ENCODE peak calls at places on chromosome 20, in six cellular contexts. J is A549, M is ovary, X is spleen, R is stomach, S is heart left ventricle. D is an unnamed sample.

GRCh38 chr20:60137657-60138245 is 179.5 kb downstream of the CDH26 start:
- DNase-seq in M (no peak), J (peak; percentile 23), X (no peak), S (no peak), R (no peak), D (no peak)

GRCh38 chr20:46348231-46348803 is 40.0 kb upstream of the CDH22 start:
- DNase-seq in S (no peak), X (no peak), J (peak; percentile 29), R (no peak), M (peak; percentile 46), D (no peak)

GRCh38 chr20:20174089-20174835 is 121.9 kb downstream of the CFAP61 start:
- DNase-seq in S (no peak), M (no peak), R (no peak), X (no peak), J (no peak), D (no peak)

GRCh38 chr20:62944184-62944583 is 6.2 kb downstream of the GID8 start:
- DNase-seq in J (no peak), R (no peak), X (peak; percentile 28), S (no peak), M (no peak), D (no peak)

GRCh38 chr20:62832212-62832922 is 15.5 kb downstream of the COL9A3 start:
- DNase-seq in X (peak; percentile 84), J (no peak), R (peak; percentile 81), M (no peak), S (peak; percentile 73), D (peak; percentile 92)

GRCh38 chr20:8454137-8454712 is 322.2 kb downstream of the PLCB1 start:
- DNase-seq in X (no peak), R (no peak), J (peak; percentile 60), S (no peak), M (no peak), D (no peak)

GRCh38 chr20:41367393-41367695 is 726 bp upstream of the EMILIN3 start:
- DNase-seq in X (no peak), R (no peak), J (no peak), M (no peak), S (no peak), D (no peak)

GRCh38 chr20:32439132-32439829 is 81.2 kb downstream of the ASXL1 start:
- DNase-seq in J (no peak), X (no peak), S (no peak), M (no peak), R (no peak), D (peak; percentile 72)

GRCh38 chr20:62772618-62772993 is 23.7 kb upstream of the MRGBP start:
- DNase-seq in X (no peak), S (no peak), J (no peak), M (no peak), R (no peak), D (no peak)

GRCh38 chr20:44966030-44966961 is at the start of gene STK4:
- DNase-seq in S (peak; percentile 97), R (peak; percentile 95), J (peak; percentile 95), M (peak; percentile 91), X (peak; percentile 99), D (peak; percentile 98)

GRCh38 chr20:35660122-35660937 is 4.4 kb downstream of the CPNE1 start:
- DNase-seq in J (no peak), M (no peak), X (no peak), R (no peak), S (no peak), D (no peak)

GRCh38 chr20:15475483-15475882 is 1097.8 kb downstream of the KIF16B start:
- DNase-seq in X (peak; percentile 76), M (no peak), S (peak; percentile 66), J (no peak), R (peak; percentile 43), D (no peak)

GRCh38 chr20:29497261-29497671 is 1760.2 kb upstream of the DEFB115 start:
- DNase-seq in S (peak; percentile 65), R (no peak), M (no peak), J (no peak), X (peak; percentile 74), D (no peak)

GRCh38 chr20:52937701-52938100 is 34.5 kb upstream of the TSHZ2 start:
- DNase-seq in X (no peak), S (no peak), J (peak; percentile 23), R (no peak), M (no peak), D (no peak)

GRCh38 chr20:16518068-16518783 is 55.0 kb downstream of the KIF16B start:
- DNase-seq in S (no peak), M (no peak), J (peak; percentile 69), X (no peak), R (peak; percentile 52), D (no peak)

GRCh38 chr20:59566631-59567524 is 37.5 kb upstream of the PHACTR3 start:
- DNase-seq in J (no peak), R (peak; percentile 16), X (peak; percentile 66), M (no peak), S (no peak), D (no peak)

GRCh38 chr20:44504402-44505309 is 17.2 kb downstream of the SERINC3 start:
- DNase-seq in X (no peak), R (no peak), J (no peak), M (no peak), S (no peak), D (no peak)

GRCh38 chr20:19004975-19005374 is 191.4 kb downstream of the SCP2D1 start:
- DNase-seq in M (no peak), R (no peak), J (no peak), S (no peak), X (no peak), D (no peak)

GRCh38 chr20:56409946-56410345 is 2.1 kb upstream of the CASS4 start:
- DNase-seq in S (no peak), M (peak; percentile 28), J (no peak), R (no peak), X (no peak), D (no peak)

GRCh38 chr20:32045999-32046398 is 6.0 kb upstream of the HCK start:
- DNase-seq in M (no peak), X (no peak), J (no peak), R (no peak), S (no peak), D (peak; percentile 13)

GRCh38 chr20:57043669-57044268 is 222.7 kb downstream of the BMP7 start:
- DNase-seq in J (no peak), X (no peak), M (no peak), S (no peak), R (no peak), D (no peak)

GRCh38 chr20:36454664-36455427 is 86.5 kb upstream of the MYL9 start:
- DNase-seq in S (no peak), X (peak; percentile 70), J (no peak), R (peak; percentile 45), M (no peak), D (no peak)

GRCh38 chr20:52975024-52975732 is 3.0 kb downstream of the TSHZ2 start:
- DNase-seq in S (no peak), J (no peak), X (no peak), R (peak; percentile 48), M (peak; percentile 47), D (no peak)

GRCh38 chr20:14568225-14568624 is 230.8 kb upstream of the FLRT3 start:
- DNase-seq in X (no peak), M (no peak), R (no peak), S (no peak), J (no peak), D (no peak)

GRCh38 chr20:20440473-20440872 is 72.6 kb downstream of the INSM1 start:
- DNase-seq in M (no peak), S (no peak), X (no peak), J (no peak), R (no peak), D (no peak)

GRCh38 chr20:13025181-13025580 is 16.4 kb downstream of the SPTLC3 start:
- DNase-seq in M (no peak), X (no peak), S (no peak), J (no peak), R (no peak), D (no peak)

GRCh38 chr20:49989234-49990065 is 6.7 kb downstream of the SNAI1 start:
- DNase-seq in X (no peak), S (peak; percentile 75), J (peak; percentile 41), R (no peak), M (peak; percentile 65), D (peak; percentile 59)

GRCh38 chr20:61480158-61480825 is 228.2 kb downstream of the CDH4 start:
- DNase-seq in R (no peak), J (no peak), X (no peak), S (no peak), M (no peak), D (peak; percentile 71)
- TF ChIP-seq CTCF in R (no peak), J (peak; percentile 11), X (no peak), S (no peak), M (no peak), D (no peak)

GRCh38 chr20:33551778-33552177 is 61.9 kb downstream of the CBFA2T2 start:
- DNase-seq in X (no peak), M (no peak), S (no peak), R (no peak), J (no peak), D (no peak)

GRCh38 chr20:33555755-33556154 is 65.9 kb downstream of the CBFA2T2 start:
- DNase-seq in X (no peak), S (no peak), R (no peak), J (no peak), M (no peak), D (no peak)

GRCh38 chr20:33556237-33556636 is 66.3 kb downstream of the CBFA2T2 start:
- DNase-seq in R (no peak), J (no peak), S (no peak), M (no peak), X (no peak), D (no peak)

GRCh38 chr20:33552519-33552918 is 62.6 kb downstream of the CBFA2T2 start:
- DNase-seq in J (no peak), X (no peak), R (no peak), M (no peak), S (no peak), D (no peak)

DNA sequence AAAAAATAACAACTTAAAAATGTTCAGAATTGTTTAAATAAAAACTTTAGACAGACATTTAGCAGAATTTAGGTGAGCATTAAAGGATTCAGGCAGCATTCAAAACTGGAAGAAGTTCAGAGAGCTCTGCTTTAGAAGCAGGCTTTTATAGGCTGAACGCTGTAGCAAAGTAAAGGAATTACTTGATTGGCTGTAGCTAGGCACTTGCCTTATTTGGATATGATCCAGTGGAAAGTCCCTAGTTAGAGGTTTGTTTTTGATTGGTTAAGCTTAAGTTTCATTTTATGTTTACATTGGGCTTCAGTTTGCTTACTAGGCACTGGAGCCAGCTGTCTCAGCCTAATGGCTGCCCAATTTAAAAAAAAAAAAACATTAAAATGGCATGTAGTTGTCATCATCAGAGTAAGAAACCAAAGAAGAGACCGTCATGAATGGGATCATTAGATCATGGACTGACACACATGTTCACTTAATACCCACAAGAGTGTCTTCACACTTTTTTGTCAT is 65.1 kb downstream of the CBFA2T2 start:
- DNase-seq in S (no peak), R (no peak), X (no peak), M (no peak), J (peak; percentile 91), D (no peak)
- TF ChIP-seq POLR2A in S (no peak), R (no peak), X (peak; percentile 45), M (no peak), J (no peak), D (no peak)

GRCh38 chr20:25538838-25539665 is 46.3 kb downstream of the NINL start:
- DNase-seq in X (no peak), J (no peak), M (no peak), S (no peak), R (no peak), D (no peak)
- H3K4me3 ChIP-seq in X (no peak overlapping the region), J (no peak overlapping the region), M (peak overlapping the region; percentile 24), S (peak overlapping the region; percentile 53), R (peak overlapping the region; percentile 25), D (no peak overlapping the region)

DNA sequence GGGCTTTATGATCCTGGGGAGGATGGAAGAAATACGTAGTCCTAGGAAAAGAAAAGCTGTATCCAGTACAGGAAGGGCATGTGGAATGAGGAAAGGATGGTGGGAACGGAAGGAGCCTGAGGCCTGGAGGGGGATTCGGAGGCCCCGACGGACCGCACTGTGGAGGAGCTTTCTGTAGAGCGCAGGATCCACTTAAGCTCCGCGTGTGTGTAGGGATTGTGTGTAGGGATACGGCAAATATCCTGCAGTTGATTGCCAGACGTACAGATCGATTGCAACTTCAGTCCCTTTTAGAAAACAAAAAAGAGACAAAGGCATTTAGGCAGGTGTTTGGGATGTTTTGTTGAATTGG is 32.6 kb upstream of the JAG1 start:
- DNase-seq in S (no peak), R (no peak), M (no peak), X (no peak), J (no peak), D (no peak)
- TF ChIP-seq CTCF in S (no peak), R (no peak), M (no peak), X (no peak), J (no peak), D (no peak)

D was measured in lower leg skin.